ENCODE peak calls at places on chromosome 7, in eight cellular contexts. One of them, this sample, is unnamed.

GRCh38 chr7:76303057-76303828 is 770 bp downstream of the HSPB1 start:
- DNase-seq in GM23338: peak
- DNase-seq in stimulated activated CD4-positive, alpha-beta T cell treated with anti-CD3 and anti-CD28 coated beads, TNF-alpha, amount 100 ng/mL, for 48 hours: peak
- DNase-seq in H54: no peak
- DNase-seq in EL: peak
- DNase-seq in activated CD4-positive, CD25-positive, alpha-beta regulatory T cell: peak
- DNase-seq in lower leg skin: peak
- DNase-seq in GM19239: peak
- DNase-seq in this sample: no peak

GRCh38 chr7:15780271-15780670 is 93.8 kb upstream of the MEOX2 start:
- DNase-seq in GM23338: peak
- DNase-seq in H54: no peak
- DNase-seq in lower leg skin: no peak
- DNase-seq in GM19239: no peak
- DNase-seq in stimulated activated CD4-positive, alpha-beta T cell treated with anti-CD3 and anti-CD28 coated beads, TNF-alpha, amount 100 ng/mL, for 48 hours: no peak
- DNase-seq in EL: peak
- DNase-seq in activated CD4-positive, CD25-positive, alpha-beta regulatory T cell: no peak
- DNase-seq in this sample: no peak

GRCh38 chr7:4145576-4145975 is 536.5 kb upstream of the FOXK1 start:
- DNase-seq in activated CD4-positive, CD25-positive, alpha-beta regulatory T cell: no peak
- DNase-seq in H54: no peak
- DNase-seq in lower leg skin: no peak
- DNase-seq in GM23338: no peak
- DNase-seq in GM19239: no peak
- DNase-seq in stimulated activated CD4-positive, alpha-beta T cell treated with anti-CD3 and anti-CD28 coated beads, TNF-alpha, amount 100 ng/mL, for 48 hours: no peak
- DNase-seq in EL: no peak
- DNase-seq in this sample: no peak

GRCh38 chr7:26857534-26858228 is 6.7 kb downstream of the SKAP2 start:
- DNase-seq in GM23338: peak
- DNase-seq in H54: peak
- DNase-seq in stimulated activated CD4-positive, alpha-beta T cell treated with anti-CD3 and anti-CD28 coated beads, TNF-alpha, amount 100 ng/mL, for 48 hours: no peak
- DNase-seq in lower leg skin: no peak
- DNase-seq in activated CD4-positive, CD25-positive, alpha-beta regulatory T cell: no peak
- DNase-seq in GM19239: no peak
- DNase-seq in EL: no peak
- DNase-seq in this sample: no peak

GRCh38 chr7:134701272-134701671 is 54.6 kb downstream of the BPGM start:
- DNase-seq in lower leg skin: no peak
- DNase-seq in stimulated activated CD4-positive, alpha-beta T cell treated with anti-CD3 and anti-CD28 coated beads, TNF-alpha, amount 100 ng/mL, for 48 hours: no peak
- DNase-seq in GM23338: peak
- DNase-seq in H54: no peak
- DNase-seq in GM19239: no peak
- DNase-seq in EL: peak
- DNase-seq in activated CD4-positive, CD25-positive, alpha-beta regulatory T cell: no peak
- DNase-seq in this sample: no peak

GRCh38 chr7:113606325-113606724 is 312.5 kb downstream of the PPP1R3A start:
- DNase-seq in stimulated activated CD4-positive, alpha-beta T cell treated with anti-CD3 and anti-CD28 coated beads, TNF-alpha, amount 100 ng/mL, for 48 hours: no peak
- DNase-seq in H54: no peak
- DNase-seq in GM19239: no peak
- DNase-seq in lower leg skin: no peak
- DNase-seq in EL: no peak
- DNase-seq in activated CD4-positive, CD25-positive, alpha-beta regulatory T cell: no peak
- DNase-seq in GM23338: no peak
- DNase-seq in this sample: no peak

GRCh38 chr7:130092598-130092997 is 22.3 kb downstream of the KLHDC10 start:
- DNase-seq in activated CD4-positive, CD25-positive, alpha-beta regulatory T cell: no peak
- DNase-seq in H54: no peak
- DNase-seq in GM23338: no peak
- DNase-seq in GM19239: no peak
- DNase-seq in lower leg skin: no peak
- DNase-seq in EL: no peak
- DNase-seq in stimulated activated CD4-positive, alpha-beta T cell treated with anti-CD3 and anti-CD28 coated beads, TNF-alpha, amount 100 ng/mL, for 48 hours: no peak
- DNase-seq in this sample: no peak

GRCh38 chr7:17580141-17580540 is 281.7 kb downstream of the AHR start:
- DNase-seq in lower leg skin: no peak
- DNase-seq in activated CD4-positive, CD25-positive, alpha-beta regulatory T cell: no peak
- DNase-seq in GM23338: no peak
- DNase-seq in GM19239: no peak
- DNase-seq in H54: no peak
- DNase-seq in stimulated activated CD4-positive, alpha-beta T cell treated with anti-CD3 and anti-CD28 coated beads, TNF-alpha, amount 100 ng/mL, for 48 hours: no peak
- DNase-seq in EL: peak
- DNase-seq in this sample: no peak

GRCh38 chr7:92767427-92767826 is 68.9 kb downstream of the CDK6 start:
- DNase-seq in activated CD4-positive, CD25-positive, alpha-beta regulatory T cell: no peak
- DNase-seq in EL: peak
- DNase-seq in GM19239: no peak
- DNase-seq in H54: no peak
- DNase-seq in GM23338: no peak
- DNase-seq in lower leg skin: no peak
- DNase-seq in stimulated activated CD4-positive, alpha-beta T cell treated with anti-CD3 and anti-CD28 coated beads, TNF-alpha, amount 100 ng/mL, for 48 hours: no peak
- DNase-seq in this sample: no peak

GRCh38 chr7:50022991-50023390 is 70.1 kb downstream of the ZPBP start:
- DNase-seq in stimulated activated CD4-positive, alpha-beta T cell treated with anti-CD3 and anti-CD28 coated beads, TNF-alpha, amount 100 ng/mL, for 48 hours: no peak
- DNase-seq in GM23338: no peak
- DNase-seq in activated CD4-positive, CD25-positive, alpha-beta regulatory T cell: no peak
- DNase-seq in lower leg skin: no peak
- DNase-seq in EL: no peak
- DNase-seq in GM19239: no peak
- DNase-seq in H54: no peak
- DNase-seq in this sample: no peak

GRCh38 chr7:64886956-64887545 is 16.0 kb upstream of the ZNF273 start:
- DNase-seq in activated CD4-positive, CD25-positive, alpha-beta regulatory T cell: no peak
- DNase-seq in GM23338: no peak
- DNase-seq in EL: no peak
- DNase-seq in GM19239: no peak
- DNase-seq in stimulated activated CD4-positive, alpha-beta T cell treated with anti-CD3 and anti-CD28 coated beads, TNF-alpha, amount 100 ng/mL, for 48 hours: no peak
- DNase-seq in H54: no peak
- DNase-seq in lower leg skin: no peak
- DNase-seq in this sample: no peak

GRCh38 chr7:116429986-116430619 is 69.4 kb upstream of the CAV2 start:
- DNase-seq in stimulated activated CD4-positive, alpha-beta T cell treated with anti-CD3 and anti-CD28 coated beads, TNF-alpha, amount 100 ng/mL, for 48 hours: no peak
- DNase-seq in H54: no peak
- DNase-seq in GM19239: no peak
- DNase-seq in GM23338: no peak
- DNase-seq in lower leg skin: no peak
- DNase-seq in activated CD4-positive, CD25-positive, alpha-beta regulatory T cell: no peak
- DNase-seq in EL: no peak
- DNase-seq in this sample: no peak

GRCh38 chr7:5477126-5477525 is 53.5 kb upstream of the TNRC18 start:
- DNase-seq in lower leg skin: no peak
- DNase-seq in activated CD4-positive, CD25-positive, alpha-beta regulatory T cell: no peak
- DNase-seq in GM19239: no peak
- DNase-seq in EL: no peak
- DNase-seq in H54: no peak
- DNase-seq in GM23338: no peak
- DNase-seq in stimulated activated CD4-positive, alpha-beta T cell treated with anti-CD3 and anti-CD28 coated beads, TNF-alpha, amount 100 ng/mL, for 48 hours: no peak
- DNase-seq in this sample: no peak

GRCh38 chr7:90244565-90244908 is 437 bp upstream of the CFAP69 start:
- DNase-seq in activated CD4-positive, CD25-positive, alpha-beta regulatory T cell: no peak
- DNase-seq in GM19239: no peak
- DNase-seq in EL: no peak
- DNase-seq in stimulated activated CD4-positive, alpha-beta T cell treated with anti-CD3 and anti-CD28 coated beads, TNF-alpha, amount 100 ng/mL, for 48 hours: no peak
- DNase-seq in H54: no peak
- DNase-seq in GM23338: no peak
- DNase-seq in lower leg skin: no peak
- DNase-seq in this sample: no peak

GRCh38 chr7:29748286-29749099 is 57.8 kb upstream of the WIPF3 start:
- DNase-seq in GM19239: no peak
- DNase-seq in activated CD4-positive, CD25-positive, alpha-beta regulatory T cell: no peak
- DNase-seq in H54: no peak
- DNase-seq in EL: peak
- DNase-seq in stimulated activated CD4-positive, alpha-beta T cell treated with anti-CD3 and anti-CD28 coated beads, TNF-alpha, amount 100 ng/mL, for 48 hours: no peak
- DNase-seq in lower leg skin: no peak
- DNase-seq in GM23338: peak
- DNase-seq in this sample: no peak

GRCh38 chr7:74443591-74444365 is 9.9 kb upstream of the GTF2IRD1 start:
- DNase-seq in GM23338: no peak
- DNase-seq in GM19239: no peak
- DNase-seq in EL: no peak
- DNase-seq in lower leg skin: no peak
- DNase-seq in stimulated activated CD4-positive, alpha-beta T cell treated with anti-CD3 and anti-CD28 coated beads, TNF-alpha, amount 100 ng/mL, for 48 hours: no peak
- DNase-seq in activated CD4-positive, CD25-positive, alpha-beta regulatory T cell: no peak
- DNase-seq in H54: no peak
- DNase-seq in this sample: no peak

GRCh38 chr7:151518105-151518780 is 1.5 kb downstream of the RHEB start:
- DNase-seq in lower leg skin: peak
- DNase-seq in H54: peak
- DNase-seq in EL: peak
- DNase-seq in stimulated activated CD4-positive, alpha-beta T cell treated with anti-CD3 and anti-CD28 coated beads, TNF-alpha, amount 100 ng/mL, for 48 hours: peak
- DNase-seq in GM19239: no peak
- DNase-seq in GM23338: peak
- DNase-seq in activated CD4-positive, CD25-positive, alpha-beta regulatory T cell: peak
- DNase-seq in this sample: no peak

GRCh38 chr7:5424689-5425506 is 1.3 kb upstream of the TNRC18 start:
- DNase-seq in GM23338: peak
- DNase-seq in stimulated activated CD4-positive, alpha-beta T cell treated with anti-CD3 and anti-CD28 coated beads, TNF-alpha, amount 100 ng/mL, for 48 hours: no peak
- DNase-seq in GM19239: no peak
- DNase-seq in activated CD4-positive, CD25-positive, alpha-beta regulatory T cell: no peak
- DNase-seq in lower leg skin: peak
- DNase-seq in H54: no peak
- DNase-seq in EL: peak
- DNase-seq in this sample: no peak

GRCh38 chr7:98949336-98950044 is 71.2 kb downstream of the TRRAP start:
- DNase-seq in activated CD4-positive, CD25-positive, alpha-beta regulatory T cell: no peak
- DNase-seq in GM19239: no peak
- DNase-seq in stimulated activated CD4-positive, alpha-beta T cell treated with anti-CD3 and anti-CD28 coated beads, TNF-alpha, amount 100 ng/mL, for 48 hours: no peak
- DNase-seq in GM23338: no peak
- DNase-seq in H54: no peak
- DNase-seq in EL: no peak
- DNase-seq in lower leg skin: no peak
- DNase-seq in this sample: no peak

GRCh38 chr7:149855368-149856305 is 17.5 kb downstream of the ZNF862 start:
- DNase-seq in EL: peak
- DNase-seq in lower leg skin: no peak
- DNase-seq in H54: peak
- DNase-seq in activated CD4-positive, CD25-positive, alpha-beta regulatory T cell: no peak
- DNase-seq in GM23338: peak
- DNase-seq in GM19239: no peak
- DNase-seq in stimulated activated CD4-positive, alpha-beta T cell treated with anti-CD3 and anti-CD28 coated beads, TNF-alpha, amount 100 ng/mL, for 48 hours: no peak
- DNase-seq in this sample: no peak

GRCh38 chr7:68321076-68321639 is 1277.1 kb upstream of the AUTS2 start:
- DNase-seq in lower leg skin: no peak
- DNase-seq in EL: no peak
- DNase-seq in stimulated activated CD4-positive, alpha-beta T cell treated with anti-CD3 and anti-CD28 coated beads, TNF-alpha, amount 100 ng/mL, for 48 hours: no peak
- DNase-seq in H54: no peak
- DNase-seq in activated CD4-positive, CD25-positive, alpha-beta regulatory T cell: no peak
- DNase-seq in GM23338: no peak
- DNase-seq in GM19239: no peak
- DNase-seq in this sample: no peak

GRCh38 chr7:39413866-39414668 is 152.1 kb upstream of the YAE1 start:
- DNase-seq in stimulated activated CD4-positive, alpha-beta T cell treated with anti-CD3 and anti-CD28 coated beads, TNF-alpha, amount 100 ng/mL, for 48 hours: peak
- DNase-seq in lower leg skin: no peak
- DNase-seq in EL: peak
- DNase-seq in GM23338: peak
- DNase-seq in H54: peak
- DNase-seq in activated CD4-positive, CD25-positive, alpha-beta regulatory T cell: peak
- DNase-seq in GM19239: peak
- DNase-seq in this sample: no peak

GRCh38 chr7:2444476-2444875 is 31.7 kb downstream of the GRIFIN start:
- DNase-seq in stimulated activated CD4-positive, alpha-beta T cell treated with anti-CD3 and anti-CD28 coated beads, TNF-alpha, amount 100 ng/mL, for 48 hours: no peak
- DNase-seq in lower leg skin: no peak
- DNase-seq in GM19239: no peak
- DNase-seq in H54: no peak
- DNase-seq in EL: peak
- DNase-seq in GM23338: no peak
- DNase-seq in activated CD4-positive, CD25-positive, alpha-beta regulatory T cell: no peak
- DNase-seq in this sample: no peak

GRCh38 chr7:20270371-20270770 is 53.2 kb upstream of the MACC1 start:
- DNase-seq in GM19239: no peak
- DNase-seq in EL: no peak
- DNase-seq in GM23338: no peak
- DNase-seq in H54: no peak
- DNase-seq in lower leg skin: no peak
- DNase-seq in activated CD4-positive, CD25-positive, alpha-beta regulatory T cell: no peak
- DNase-seq in stimulated activated CD4-positive, alpha-beta T cell treated with anti-CD3 and anti-CD28 coated beads, TNF-alpha, amount 100 ng/mL, for 48 hours: no peak
- DNase-seq in this sample: no peak

GRCh38 chr7:73991522-73992103 is 36.4 kb upstream of the ELN start:
- DNase-seq in activated CD4-positive, CD25-positive, alpha-beta regulatory T cell: no peak
- DNase-seq in stimulated activated CD4-positive, alpha-beta T cell treated with anti-CD3 and anti-CD28 coated beads, TNF-alpha, amount 100 ng/mL, for 48 hours: no peak
- DNase-seq in lower leg skin: no peak
- DNase-seq in EL: peak
- DNase-seq in GM23338: no peak
- DNase-seq in GM19239: no peak
- DNase-seq in H54: no peak
- DNase-seq in this sample: no peak

GRCh38 chr7:130491841-130492518 is at the start of gene MEST:
- DNase-seq in stimulated activated CD4-positive, alpha-beta T cell treated with anti-CD3 and anti-CD28 coated beads, TNF-alpha, amount 100 ng/mL, for 48 hours: no peak
- DNase-seq in GM23338: peak
- DNase-seq in EL: peak
- DNase-seq in lower leg skin: no peak
- DNase-seq in H54: peak
- DNase-seq in activated CD4-positive, CD25-positive, alpha-beta regulatory T cell: no peak
- DNase-seq in GM19239: no peak
- DNase-seq in this sample: no peak

This sample was measured in esophagus squamous epithelium.